ENCODE peak calls at places on chromosomes 3 and 15, in ten cellular contexts. G, L, T, W, A, Z, M, X, H and U are unnamed samples.

GRCh38 chr15:36784717-36785116 is 205.3 kb downstream of the CDIN1 start:
- DNase-seq in W (no peak), L (no peak), A (no peak), M (no peak), X (no peak), Z (no peak), G (no peak), T (no peak), H (no peak), U (no peak)

GRCh38 chr3:66642484-66642883 is 141.7 kb upstream of the LRIG1 start:
- DNase-seq in Z (no peak), L (no peak), A (no peak), T (no peak), H (no peak), W (no peak), X (no peak), G (no peak), M (no peak), U (no peak)

GRCh38 chr3:112974178-112974517 is 755 bp downstream of the CD200R1 start:
- DNase-seq in A (no peak), G (no peak), M (no peak), W (no peak), L (no peak), T (no peak), H (no peak), X (no peak), Z (no peak), U (no peak)

GRCh38 chr3:152620395-152620794 is 214.5 kb upstream of the P2RY1 start:
- DNase-seq in Z (no peak), T (no peak), X (no peak), G (no peak), L (no peak), W (no peak), M (no peak), A (no peak), H (peak; percentile 42), U (no peak)

GRCh38 chr15:22786868-22787698 is 639 bp downstream of the NIPA1 start:
- DNase-seq in G (no peak), A (peak; percentile 30), M (peak; percentile 10), H (no peak), Z (peak; percentile 66), L (peak; percentile 45), T (peak; percentile 69), X (no peak), W (peak; percentile 56), U (no peak)

GRCh38 chr3:17747184-17747889 is 4.9 kb upstream of the TBC1D5 start:
- DNase-seq in T (no peak), L (no peak), H (no peak), G (no peak), M (no peak), W (no peak), X (no peak), Z (no peak), A (no peak), U (no peak)

GRCh38 chr3:107690522-107691138 is 167.9 kb downstream of the BBX start:
- DNase-seq in M (peak; percentile 75), H (no peak), W (peak; percentile 71), T (no peak), G (no peak), X (peak; percentile 41), A (no peak), L (peak; percentile 31), Z (peak; percentile 35), U (no peak)

GRCh38 chr3:10352146-10352911 is 31.4 kb upstream of the SEC13 start:
- DNase-seq in W (peak; percentile 85), G (no peak), L (no peak), M (peak; percentile 77), Z (no peak), A (no peak), H (no peak), T (peak; percentile 22), X (peak; percentile 86), U (no peak)

GRCh38 chr3:41364736-41365135 is 165.4 kb downstream of the CTNNB1 start:
- DNase-seq in T (no peak), A (no peak), Z (no peak), X (no peak), H (no peak), L (no peak), G (no peak), M (no peak), W (no peak), U (no peak)

GRCh38 chr3:120791958-120792357 is 49.4 kb downstream of the GTF2E1 start:
- DNase-seq in H (no peak), W (peak; percentile 68), X (peak; percentile 29), Z (no peak), L (peak; percentile 4), A (no peak), T (no peak), G (no peak), M (peak; percentile 58), U (no peak)

GRCh38 chr3:8625991-8626390 is 18.6 kb downstream of the SSUH2 start:
- DNase-seq in H (no peak), G (no peak), W (peak; percentile 44), Z (no peak), X (no peak), L (peak; percentile 41), A (no peak), M (peak; percentile 37), T (no peak), U (no peak)

GRCh38 chr15:100769975-100770340 is 109.7 kb upstream of the ALDH1A3 start:
- DNase-seq in G (no peak), X (no peak), M (no peak), Z (peak; percentile 21), H (no peak), T (no peak), W (no peak), A (no peak), L (no peak), U (no peak)

GRCh38 chr3:140152851-140153640 is 218.1 kb downstream of the CLSTN2 start:
- DNase-seq in Z (no peak), M (no peak), T (no peak), G (no peak), X (no peak), L (no peak), W (no peak), A (no peak), H (no peak), U (no peak)

DNA sequence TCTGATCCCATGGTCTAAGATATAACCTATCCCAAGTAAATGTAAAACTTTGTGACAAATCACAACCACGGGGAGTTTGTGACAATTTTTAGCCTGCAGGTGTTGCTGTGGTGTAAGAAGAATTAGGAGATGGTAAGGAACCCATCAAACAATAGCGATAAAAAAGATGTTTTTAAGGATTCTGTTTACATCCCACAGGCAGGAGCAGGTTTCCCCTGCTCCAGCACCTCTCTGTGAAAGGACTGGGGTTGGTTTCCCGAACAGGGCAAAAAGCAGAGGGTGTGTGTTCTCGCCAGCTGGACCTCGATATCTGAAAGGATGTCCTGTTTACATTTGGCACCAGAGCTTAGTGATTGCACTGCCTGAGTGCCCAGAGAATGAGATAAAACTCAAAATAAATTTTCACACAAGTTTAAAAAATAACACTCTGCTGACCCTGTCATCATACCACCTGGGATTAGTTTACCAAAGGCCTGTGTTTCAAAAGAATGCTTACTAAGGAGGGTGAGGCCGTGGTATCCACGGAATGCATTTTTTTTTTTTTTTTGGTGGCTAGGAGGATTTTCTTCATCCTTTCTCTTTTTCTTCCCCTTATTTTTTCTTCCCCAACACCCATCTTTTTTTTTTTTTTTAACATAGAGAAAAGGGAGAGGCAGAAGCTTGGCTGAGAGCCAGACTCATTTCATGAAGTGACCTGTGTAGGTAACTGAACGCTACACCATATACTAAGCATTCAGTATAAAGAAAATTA is 151.8 kb upstream of the DPH6 start:
- DNase-seq in H (no peak), T (no peak), M (peak; percentile 28), Z (no peak), X (peak; percentile 62), A (peak; percentile 16), L (no peak), W (peak; percentile 36), G (no peak), U (no peak)
- TF ChIP-seq CTCF in H (no peak), T (no peak), M (no peak), Z (no peak), X (no peak), A (no peak), L (peak; percentile 40), W (no peak), G (no peak), U (peak; percentile 39)

DNA sequence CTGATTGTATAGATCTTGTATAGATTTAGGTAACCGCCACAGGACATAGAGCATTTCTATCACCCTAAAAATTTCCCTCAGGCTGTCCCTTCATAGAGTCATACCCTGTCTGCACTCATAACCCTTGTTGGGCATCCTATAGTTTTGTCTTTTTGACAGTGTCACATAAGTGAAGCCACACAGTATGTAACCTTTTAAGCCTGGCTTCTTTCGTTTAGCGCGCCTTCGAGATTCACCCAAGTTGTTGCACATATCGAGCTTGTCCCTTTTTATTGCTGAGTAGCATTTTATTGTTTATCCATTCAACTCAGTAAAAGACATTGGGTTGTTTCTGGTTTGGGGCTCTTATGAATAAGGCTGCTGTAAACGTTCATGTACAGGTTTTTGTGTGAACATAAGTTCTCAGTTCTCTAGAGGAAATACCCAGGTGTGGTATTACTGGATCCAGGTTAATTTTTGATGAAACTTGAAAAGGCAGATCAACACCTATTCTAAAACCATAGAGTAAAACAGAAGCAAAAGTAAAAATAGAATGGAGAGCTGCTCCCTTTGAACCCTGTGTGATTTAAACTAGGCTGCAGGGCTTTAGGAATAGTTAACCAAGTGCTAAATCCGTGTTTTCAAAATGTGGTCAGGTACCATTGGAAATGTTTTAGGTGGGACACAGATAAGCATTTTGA is 49.5 kb downstream of the CD86 start:
- DNase-seq in W (no peak), H (no peak), T (no peak), X (no peak), M (no peak), G (no peak), L (no peak), Z (no peak), A (no peak), U (no peak)
- H3K4me3 ChIP-seq in W (no peak overlapping the region), H (no peak overlapping the region), T (no peak overlapping the region), X (no peak overlapping the region), M (no peak overlapping the region), G (no peak overlapping the region), L (no peak overlapping the region), Z (no peak overlapping the region), A (no peak overlapping the region), U (no peak overlapping the region)

GRCh38 chr3:52480768-52481715 is 14.1 kb upstream of the STAB1 start:
- DNase-seq in M (no peak), T (no peak), H (no peak), W (no peak), L (no peak), Z (no peak), X (no peak), G (no peak), A (no peak), U (no peak)
- TF ChIP-seq CTCF in M (no peak), T (no peak), H (no peak), W (no peak), L (no peak), Z (no peak), X (no peak), G (no peak), A (no peak), U (no peak)

DNA sequence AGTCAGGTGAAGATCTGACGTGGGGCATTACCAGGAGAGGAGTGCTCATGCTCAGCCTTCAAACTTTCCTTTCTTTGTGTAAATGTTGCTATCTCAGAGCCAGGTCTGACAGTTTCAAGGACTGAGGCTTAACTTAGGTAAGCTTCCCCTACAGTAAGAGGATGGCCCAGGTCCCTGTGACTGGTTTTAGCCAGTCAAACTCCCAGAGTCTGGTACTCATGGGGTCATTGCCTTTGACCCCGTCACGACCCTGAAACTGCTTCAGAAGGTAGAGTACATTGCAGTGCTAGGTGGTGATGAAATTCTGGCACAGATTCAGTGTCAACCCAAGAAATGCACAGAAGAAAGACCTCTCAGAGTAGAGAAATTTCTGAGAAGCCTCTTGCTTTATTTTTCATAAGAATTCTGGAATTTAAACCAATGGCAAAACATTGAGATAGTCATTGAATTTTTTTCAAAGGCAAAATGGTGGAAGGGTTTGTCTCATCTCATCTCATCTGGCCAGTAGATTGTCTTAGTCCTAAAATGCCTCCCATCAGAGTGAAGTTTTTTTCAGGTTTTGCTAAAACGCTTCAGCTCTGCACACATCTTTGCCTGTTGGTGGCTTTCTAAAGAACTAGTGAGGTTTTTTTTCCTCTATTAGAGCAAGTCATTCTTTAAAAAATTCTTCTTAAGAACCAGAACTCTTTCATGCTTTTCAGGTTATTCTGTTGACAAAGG is 23.2 kb downstream of the ZBTB38 start:
- DNase-seq in T (no peak), Z (no peak), M (no peak), L (no peak), W (no peak), X (no peak), H (no peak), G (no peak), A (no peak), U (no peak)
- H3K4me3 ChIP-seq in T (no peak overlapping the region), Z (no peak overlapping the region), M (no peak overlapping the region), L (no peak overlapping the region), W (no peak overlapping the region), X (no peak overlapping the region), H (no peak overlapping the region), G (no peak overlapping the region), A (no peak overlapping the region), U (no peak overlapping the region)